ENCODE peak calls at places on chromosomes 11 and 22, in five cellular contexts. W is hypothalamus; V is T-helper 2 cell; X is iris pigment epithelial cell; A is effector CD4-positive, alpha-beta T cell. U is an unnamed sample.
A peak's percentile ranks its signal among the peaks of the same experiment; 100 is the strongest.

GRCh38 chr11:469684-470667 is 19.9 kb downstream of the PTDSS2 start:
- DNase-seq in W (peak; percentile 77), V (no peak), X (peak; percentile 86), A (no peak), U (no peak)

GRCh38 chr22:18035740-18036139 is 11.4 kb upstream of the MICAL3 start:
- DNase-seq in W (no peak), V (no peak), X (peak; percentile 68), A (no peak), U (no peak)

GRCh38 chr11:9726313-9727022 is 62.6 kb downstream of the SWAP70 start:
- DNase-seq in W (no peak), V (no peak), X (peak; percentile 91), A (no peak), U (no peak)

GRCh38 chr11:196786-197731 is 4.2 kb downstream of the SCGB1C1 start:
- DNase-seq in W (no peak), V (no peak), X (no peak), A (no peak), U (no peak)

GRCh38 chr11:12241401-12241800 is 131.0 kb downstream of the MICAL2 start:
- DNase-seq in W (no peak), V (no peak), X (no peak), A (no peak), U (no peak)

GRCh38 chr22:24937114-24937513 is 9.4 kb downstream of the LHFPL7 start:
- DNase-seq in W (no peak), V (no peak), X (peak; percentile 45), A (no peak), U (no peak)

GRCh38 chr22:24707477-24707816 is 67.1 kb downstream of the PIWIL3 start:
- DNase-seq in W (no peak), V (no peak), X (no peak), A (no peak), U (no peak)

GRCh38 chr11:119338318-119338890 is 2.3 kb downstream of the C1QTNF5 start:
- DNase-seq in W (peak; percentile 69), V (peak; percentile 54), X (peak; percentile 67), A (peak; percentile 58), U (no peak)

GRCh38 chr22:39284142-39284980 is 35.1 kb downstream of the RPL3 start:
- DNase-seq in W (no peak), V (no peak), X (no peak), A (no peak), U (no peak)

GRCh38 chr11:45272701-45273100 is 13.4 kb downstream of the SYT13 start:
- DNase-seq in W (no peak), V (no peak), X (no peak), A (no peak), U (no peak)

GRCh38 chr22:49052023-49052538 is 775.6 kb downstream of the BRD1 start:
- DNase-seq in W (no peak), V (no peak), X (no peak), A (peak; percentile 15), U (no peak)

GRCh38 chr22:19429950-19430889 is 1.3 kb downstream of the HIRA start:
- DNase-seq in W (no peak), V (peak; percentile 27), X (peak; percentile 85), A (no peak), U (no peak)

GRCh38 chr11:2790581-2790925 is 90.8 kb upstream of the KCNQ1OT1 start:
- DNase-seq in W (no peak), V (peak; percentile 2), X (no peak), A (peak; percentile 1), U (no peak)

GRCh38 chr11:68843703-68844312 is 2.1 kb upstream of the CPT1A start:
- DNase-seq in W (no peak), V (peak; percentile 66), X (no peak), A (peak; percentile 63), U (no peak)

GRCh38 chr11:72552399-72552910 is 118.1 kb upstream of the CLPB start:
- DNase-seq in W (no peak), V (no peak), X (no peak), A (no peak), U (no peak)

GRCh38 chr22:45235101-45235777 is 5.5 kb downstream of the KIAA0930 start:
- DNase-seq in W (no peak), V (no peak), X (no peak), A (no peak), U (peak; percentile 57)

GRCh38 chr22:36377022-36377631 is 10.6 kb downstream of the MYH9 start:
- DNase-seq in W (no peak), V (no peak), X (no peak), A (peak; percentile 49), U (no peak)

GRCh38 chr22:49094858-49095257 is 732.8 kb downstream of the BRD1 start:
- DNase-seq in W (no peak), V (no peak), X (no peak), A (no peak), U (no peak)

GRCh38 chr22:42717197-42717967 is 3.3 kb downstream of the A4GALT start:
- DNase-seq in W (no peak), V (no peak), X (no peak), A (no peak), U (peak; percentile 22)

GRCh38 chr22:48100685-48101417 is 1338.4 kb downstream of the TBC1D22A start:
- DNase-seq in W (no peak), V (no peak), X (no peak), A (no peak), U (no peak)

GRCh38 chr11:115721309-115722007 is 217.2 kb upstream of the CADM1 start:
- DNase-seq in W (no peak), V (no peak), X (no peak), A (no peak), U (no peak)

GRCh38 chr11:69834811-69835800 is 15.9 kb upstream of the FGF3 start:
- DNase-seq in W (no peak), V (no peak), X (no peak), A (no peak), U (no peak)

GRCh38 chr11:38305682-38306081 is 1707.6 kb upstream of the RAG2 start:
- DNase-seq in W (no peak), V (no peak), X (no peak), A (no peak), U (no peak)

GRCh38 chr11:3735827-3736226 is 61.5 kb downstream of the NUP98 start:
- DNase-seq in W (no peak), V (no peak), X (peak; percentile 45), A (no peak), U (no peak)

GRCh38 chr11:100889758-100890157 is 202.7 kb downstream of the ARHGAP42 start:
- DNase-seq in W (no peak), V (no peak), X (no peak), A (no peak), U (no peak)

GRCh38 chr22:37607010-37607911 is 1.4 kb upstream of the GGA1 start:
- DNase-seq in W (peak; percentile 60), V (peak; percentile 89), X (peak; percentile 38), A (peak; percentile 91), U (peak; percentile 39)